ENCODE peak calls at places on chromosomes 12 and 14, in nine cellular contexts. O is NCI-H345, U is NCI-H146, J is WTC11, Y is MV-4-11, Z is gastrocnemius medialis, M is NCI-H1092, Q is HuH-7.5, A is HFFc6. G is an unnamed sample.

GRCh38 chr12:89345376-89345775 is 6.9 kb downstream of the DUSP6 start:
- DNase-seq in O (no peak), U (no peak), J (no peak), Y (no peak), Z (no peak), M (no peak), Q (no peak), A (no peak), G (no peak)

GRCh38 chr12:92055877-92056276 is 89.8 kb downstream of the BTG1 start:
- DNase-seq in O (no peak), U (no peak), J (no peak), Y (no peak), Z (no peak), M (no peak), Q (no peak), A (no peak), G (peak)

GRCh38 chr14:57293851-57294837 is 25.4 kb downstream of the AP5M1 start:
- DNase-seq in O (no peak), U (no peak), J (no peak), Y (no peak), Z (no peak), M (no peak), Q (no peak), A (no peak), G (no peak)

GRCh38 chr14:73744175-73744867 is 30.1 kb upstream of the PNMA1 start:
- DNase-seq in O (no peak), U (no peak), J (no peak), Y (no peak), Z (no peak), M (no peak), Q (no peak), A (no peak), G (no peak)

GRCh38 chr14:72682188-72682587 is 211.7 kb downstream of the DPF3 start:
- DNase-seq in O (no peak), U (no peak), J (no peak), Y (no peak), Z (no peak), M (no peak), Q (no peak), A (peak), G (no peak)

GRCh38 chr12:7970475-7971252 is 34.7 kb upstream of the SLC2A3 start:
- DNase-seq in O (peak), U (peak), J (peak), Y (peak), Z (peak), M (peak), Q (peak), A (peak), G (peak)

GRCh38 chr12:80752464-80752863 is 35.8 kb downstream of the MYF5 start:
- DNase-seq in O (no peak), U (no peak), J (no peak), Y (no peak), Z (no peak), M (no peak), Q (no peak), A (no peak), G (no peak)

GRCh38 chr12:29043069-29043468 is 106.0 kb upstream of the FAR2 start:
- DNase-seq in O (no peak), U (no peak), J (no peak), Y (no peak), Z (no peak), M (no peak), Q (no peak), A (no peak), G (no peak)

G was measured in PC-9.